ENCODE peak calls at places on chromosome 7, in four cellular contexts. One of them, this sample, is unnamed.

GRCh38 chr7:106618480-106618879 is 42.5 kb downstream of the CCDC71L start:
- DNase-seq in NCI-H1417: no peak
- DNase-seq in stimulated activated CD8-positive, alpha-beta memory T cell treated with anti-CD3 and anti-CD28 coated beads, Interleukin-7, amount 100 ng/mL, for 1 hour: no peak
- DNase-seq in amniotic epithelial cell: peak
- DNase-seq in this sample: no peak

GRCh38 chr7:145698526-145699262 is 417.9 kb upstream of the CNTNAP2 start:
- DNase-seq in NCI-H1417: no peak
- DNase-seq in amniotic epithelial cell: no peak
- DNase-seq in stimulated activated CD8-positive, alpha-beta memory T cell treated with anti-CD3 and anti-CD28 coated beads, Interleukin-7, amount 100 ng/mL, for 1 hour: no peak
- DNase-seq in this sample: no peak

GRCh38 chr7:11082552-11083213 is 109.0 kb downstream of the PHF14 start:
- DNase-seq in stimulated activated CD8-positive, alpha-beta memory T cell treated with anti-CD3 and anti-CD28 coated beads, Interleukin-7, amount 100 ng/mL, for 1 hour: no peak
- DNase-seq in amniotic epithelial cell: peak
- DNase-seq in NCI-H1417: no peak
- DNase-seq in this sample: no peak

GRCh38 chr7:40024048-40024447 is 74.0 kb downstream of the CDK13 start:
- DNase-seq in amniotic epithelial cell: no peak
- DNase-seq in stimulated activated CD8-positive, alpha-beta memory T cell treated with anti-CD3 and anti-CD28 coated beads, Interleukin-7, amount 100 ng/mL, for 1 hour: no peak
- DNase-seq in NCI-H1417: no peak
- DNase-seq in this sample: no peak

GRCh38 chr7:120272896-120273475 is at the start of gene KCND2:
- DNase-seq in stimulated activated CD8-positive, alpha-beta memory T cell treated with anti-CD3 and anti-CD28 coated beads, Interleukin-7, amount 100 ng/mL, for 1 hour: no peak
- DNase-seq in NCI-H1417: peak
- DNase-seq in amniotic epithelial cell: peak
- DNase-seq in this sample: no peak

GRCh38 chr7:116218051-116218645 is 7.8 kb downstream of the TES start:
- DNase-seq in stimulated activated CD8-positive, alpha-beta memory T cell treated with anti-CD3 and anti-CD28 coated beads, Interleukin-7, amount 100 ng/mL, for 1 hour: no peak
- DNase-seq in NCI-H1417: no peak
- DNase-seq in amniotic epithelial cell: peak
- DNase-seq in this sample: no peak

GRCh38 chr7:118352854-118353453 is 128.4 kb downstream of the ANKRD7 start:
- DNase-seq in NCI-H1417: peak
- DNase-seq in stimulated activated CD8-positive, alpha-beta memory T cell treated with anti-CD3 and anti-CD28 coated beads, Interleukin-7, amount 100 ng/mL, for 1 hour: no peak
- DNase-seq in amniotic epithelial cell: peak
- DNase-seq in this sample: no peak

GRCh38 chr7:137816696-137817320 is 30.0 kb downstream of the DGKI start:
- DNase-seq in amniotic epithelial cell: peak
- DNase-seq in NCI-H1417: no peak
- DNase-seq in stimulated activated CD8-positive, alpha-beta memory T cell treated with anti-CD3 and anti-CD28 coated beads, Interleukin-7, amount 100 ng/mL, for 1 hour: no peak
- DNase-seq in this sample: no peak

GRCh38 chr7:105672820-105673219 is 91.5 kb upstream of the EFCAB10 start:
- DNase-seq in stimulated activated CD8-positive, alpha-beta memory T cell treated with anti-CD3 and anti-CD28 coated beads, Interleukin-7, amount 100 ng/mL, for 1 hour: no peak
- DNase-seq in NCI-H1417: peak
- DNase-seq in amniotic epithelial cell: no peak
- DNase-seq in this sample: no peak

GRCh38 chr7:82247814-82248433 is 195.7 kb downstream of the CACNA2D1 start:
- DNase-seq in stimulated activated CD8-positive, alpha-beta memory T cell treated with anti-CD3 and anti-CD28 coated beads, Interleukin-7, amount 100 ng/mL, for 1 hour: no peak
- DNase-seq in amniotic epithelial cell: peak
- DNase-seq in NCI-H1417: no peak
- DNase-seq in this sample: no peak

GRCh38 chr7:45893374-45893995 is 5.2 kb downstream of the IGFBP1 start:
- DNase-seq in stimulated activated CD8-positive, alpha-beta memory T cell treated with anti-CD3 and anti-CD28 coated beads, Interleukin-7, amount 100 ng/mL, for 1 hour: no peak
- DNase-seq in NCI-H1417: no peak
- DNase-seq in amniotic epithelial cell: no peak
- DNase-seq in this sample: no peak

GRCh38 chr7:96740130-96740529 is 30.5 kb upstream of the SEM1 start:
- DNase-seq in NCI-H1417: no peak
- DNase-seq in amniotic epithelial cell: no peak
- DNase-seq in stimulated activated CD8-positive, alpha-beta memory T cell treated with anti-CD3 and anti-CD28 coated beads, Interleukin-7, amount 100 ng/mL, for 1 hour: no peak
- DNase-seq in this sample: no peak